ENCODE peak calls at places on chromosomes 11 and 22, in nine cellular contexts. R is AG04449, T is H9, S is thoracic aorta, C is psoas muscle, W is fibroblast of the aortic adventitia, D is fibroblast of pulmonary artery, B is A549, Q is kidney epithelial cell. J is an unnamed sample.

GRCh38 chr22:41976070-41976901 is 7.0 kb downstream of the SEPTIN3 start:
- DNase-seq in R (no peak), T (no peak), S (no peak), C (peak), W (no peak), D (no peak), B (no peak), Q (no peak), J (peak)

GRCh38 chr11:72111803-72112540 is 523 bp downstream of the ANAPC15 start:
- DNase-seq in R (peak), T (peak), S (peak), C (peak), W (peak), D (peak), B (peak), Q (peak), J (peak)

GRCh38 chr11:132093861-132094260 is 723.4 kb downstream of the NTM start:
- DNase-seq in R (no peak), T (no peak), S (no peak), C (no peak), W (no peak), D (no peak), B (no peak), Q (no peak), J (no peak)

GRCh38 chr22:35528967-35529366 is 11.7 kb upstream of the RASD2 start:
- DNase-seq in R (no peak), T (no peak), S (no peak), C (no peak), W (no peak), D (no peak), B (no peak), Q (no peak), J (no peak)

GRCh38 chr11:96260067-96260511 is 82.9 kb downstream of the MAML2 start:
- DNase-seq in R (no peak), T (no peak), S (no peak), C (no peak), W (no peak), D (no peak), B (no peak), Q (no peak), J (no peak)

GRCh38 chr22:19665784-19666662 is 48.3 kb upstream of the SEPTIN5 start:
- DNase-seq in R (no peak), T (no peak), S (no peak), C (no peak), W (no peak), D (no peak), B (no peak), Q (no peak), J (no peak)

GRCh38 chr11:58905716-58906547 is 33.4 kb upstream of the GLYATL1 start:
- DNase-seq in R (peak), T (peak), S (no peak), C (peak), W (peak), D (peak), B (peak), Q (peak), J (peak)

GRCh38 chr11:131987703-131988102 is 617.3 kb downstream of the NTM start:
- DNase-seq in R (no peak), T (no peak), S (no peak), C (no peak), W (no peak), D (no peak), B (no peak), Q (no peak), J (no peak)

GRCh38 chr11:46601129-46601528 is 7.3 kb upstream of the AMBRA1 start:
- DNase-seq in R (no peak), T (no peak), S (no peak), C (no peak), W (peak), D (no peak), B (no peak), Q (no peak), J (no peak)

GRCh38 chr11:107591446-107592236 is 694 bp downstream of the ELMOD1 start:
- DNase-seq in R (no peak), T (peak), S (no peak), C (peak), W (no peak), D (no peak), B (no peak), Q (no peak), J (peak)

GRCh38 chr11:2175659-2176058 is 4.0 kb upstream of the TH start:
- DNase-seq in R (peak), T (no peak), S (no peak), C (no peak), W (no peak), D (peak), B (no peak), Q (peak), J (no peak)

GRCh38 chr11:126744699-126745098 is 255.9 kb downstream of the KIRREL3 start:
- DNase-seq in R (no peak), T (no peak), S (no peak), C (no peak), W (no peak), D (no peak), B (no peak), Q (no peak), J (no peak)

GRCh38 chr11:48093795-48094642 is 113.7 kb downstream of the PTPRJ start:
- DNase-seq in R (no peak), T (no peak), S (no peak), C (no peak), W (no peak), D (peak), B (no peak), Q (no peak), J (no peak)

GRCh38 chr22:27420817-27421361 is 380.7 kb downstream of the MN1 start:
- DNase-seq in R (peak), T (no peak), S (peak), C (peak), W (peak), D (peak), B (no peak), Q (peak), J (no peak)

GRCh38 chr11:98358551-98358950 is 662.2 kb upstream of the CNTN5 start:
- DNase-seq in R (no peak), T (no peak), S (no peak), C (no peak), W (no peak), D (no peak), B (no peak), Q (no peak), J (no peak)

GRCh38 chr11:73570415-73571114 is 27.3 kb downstream of the FAM168A start:
- DNase-seq in R (no peak), T (no peak), S (no peak), C (no peak), W (peak), D (peak), B (peak), Q (peak), J (no peak)

GRCh38 chr11:69954756-69955155 is 123.4 kb upstream of the ANO1 start:
- DNase-seq in R (no peak), T (no peak), S (no peak), C (peak), W (no peak), D (no peak), B (no peak), Q (no peak), J (no peak)

GRCh38 chr11:22244986-22245592 is 52.2 kb downstream of the ANO5 start:
- DNase-seq in R (no peak), T (peak), S (no peak), C (peak), W (peak), D (peak), B (peak), Q (peak), J (peak)

GRCh38 chr11:78074756-78075155 is 4.9 kb downstream of the NDUFC2 start:
- DNase-seq in R (no peak), T (no peak), S (no peak), C (no peak), W (no peak), D (no peak), B (no peak), Q (no peak), J (no peak)

GRCh38 chr11:7690648-7691047 is 15.6 kb downstream of the OVCH2 start:
- DNase-seq in R (no peak), T (no peak), S (no peak), C (no peak), W (peak), D (no peak), B (no peak), Q (no peak), J (no peak)

GRCh38 chr22:43408009-43408408 is 3.8 kb upstream of the MPPED1 start:
- DNase-seq in R (no peak), T (no peak), S (no peak), C (no peak), W (no peak), D (no peak), B (no peak), Q (no peak), J (no peak)

GRCh38 chr11:102158151-102158734 is 48.0 kb downstream of the YAP1 start:
- DNase-seq in R (no peak), T (no peak), S (no peak), C (no peak), W (no peak), D (no peak), B (no peak), Q (no peak), J (no peak)

GRCh38 chr22:31538815-31539214 is 42.5 kb downstream of the SFI1 start:
- DNase-seq in R (no peak), T (no peak), S (no peak), C (no peak), W (no peak), D (no peak), B (no peak), Q (no peak), J (no peak)

GRCh38 chr11:62508336-62509058 is 38.1 kb downstream of the AHNAK start:
- DNase-seq in R (peak), T (peak), S (no peak), C (peak), W (peak), D (peak), B (peak), Q (peak), J (peak)

GRCh38 chr11:111512296-111513239 is at the start of gene BTG4:
- DNase-seq in R (no peak), T (peak), S (no peak), C (no peak), W (no peak), D (no peak), B (peak), Q (no peak), J (peak)
- TF ChIP-seq CTCF in R (no peak), T (peak), S (no peak), C (no peak), W (no peak), D (no peak), B (peak), Q (no peak), J (no peak)

GRCh38 chr22:37549704-37550059 is 10.6 kb upstream of the CDC42EP1 start:
- DNase-seq in R (no peak), T (no peak), S (no peak), C (no peak), W (peak), D (peak), B (no peak), Q (no peak), J (no peak)

GRCh38 chr22:37544955-37545702 is 15.2 kb upstream of the CDC42EP1 start:
- DNase-seq in R (no peak), T (peak), S (no peak), C (no peak), W (peak), D (peak), B (peak), Q (no peak), J (peak)

GRCh38 chr22:37545703-37546435 is 14.4 kb upstream of the CDC42EP1 start:
- DNase-seq in R (peak), T (peak), S (peak), C (peak), W (peak), D (peak), B (peak), Q (no peak), J (peak)

GRCh38 chr22:37547249-37547741 is 13.0 kb upstream of the CDC42EP1 start:
- DNase-seq in R (no peak), T (no peak), S (no peak), C (no peak), W (peak), D (no peak), B (no peak), Q (no peak), J (no peak)

DNA sequence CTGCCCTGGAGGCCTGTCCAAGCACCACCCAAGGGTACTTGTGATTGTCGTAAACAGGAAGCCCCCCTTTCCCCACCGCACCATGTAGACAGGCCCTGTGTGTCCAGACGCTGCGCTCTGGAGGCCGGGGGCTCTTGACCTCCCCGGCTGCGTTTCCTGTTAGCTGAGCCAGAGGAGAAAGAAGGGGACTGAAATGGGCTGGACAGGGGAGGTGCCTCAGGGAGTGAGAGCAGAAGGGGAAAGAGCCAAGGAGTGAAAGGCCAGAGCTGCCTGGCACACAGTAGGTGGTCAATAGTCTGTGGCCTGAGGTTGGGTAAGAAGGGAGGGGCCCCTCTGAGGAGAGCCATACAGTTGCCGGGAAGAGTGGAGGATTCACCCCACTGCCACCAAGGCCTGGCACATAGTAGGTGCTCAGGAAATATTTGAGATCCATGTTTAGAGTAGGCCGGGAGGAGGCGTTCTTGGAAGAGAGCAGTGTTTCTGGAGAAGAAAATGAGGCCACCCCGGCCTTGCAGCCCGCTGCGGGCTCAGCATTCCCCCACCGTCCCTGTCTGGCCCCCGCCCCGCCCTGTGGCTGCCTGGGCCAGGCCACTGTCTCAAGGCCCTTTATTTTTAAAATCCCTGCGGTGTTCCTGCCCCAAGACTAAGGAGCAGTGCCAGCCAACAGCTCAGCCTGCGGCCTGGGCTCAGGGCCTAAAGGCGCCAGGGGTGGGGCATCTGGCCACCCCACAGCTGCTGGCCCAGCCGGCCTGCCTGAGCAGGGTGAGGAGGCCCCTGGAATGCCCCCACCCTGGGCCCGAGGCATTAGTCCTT is 13.6 kb upstream of the CDC42EP1 start:
- DNase-seq in R (no peak), T (peak), S (no peak), C (peak), W (peak), D (peak), B (no peak), Q (no peak), J (no peak)
- TF ChIP-seq CTCF in R (no peak), T (no peak), S (no peak), C (no peak), W (peak), D (peak), B (no peak), Q (no peak), J (no peak)

DNA sequence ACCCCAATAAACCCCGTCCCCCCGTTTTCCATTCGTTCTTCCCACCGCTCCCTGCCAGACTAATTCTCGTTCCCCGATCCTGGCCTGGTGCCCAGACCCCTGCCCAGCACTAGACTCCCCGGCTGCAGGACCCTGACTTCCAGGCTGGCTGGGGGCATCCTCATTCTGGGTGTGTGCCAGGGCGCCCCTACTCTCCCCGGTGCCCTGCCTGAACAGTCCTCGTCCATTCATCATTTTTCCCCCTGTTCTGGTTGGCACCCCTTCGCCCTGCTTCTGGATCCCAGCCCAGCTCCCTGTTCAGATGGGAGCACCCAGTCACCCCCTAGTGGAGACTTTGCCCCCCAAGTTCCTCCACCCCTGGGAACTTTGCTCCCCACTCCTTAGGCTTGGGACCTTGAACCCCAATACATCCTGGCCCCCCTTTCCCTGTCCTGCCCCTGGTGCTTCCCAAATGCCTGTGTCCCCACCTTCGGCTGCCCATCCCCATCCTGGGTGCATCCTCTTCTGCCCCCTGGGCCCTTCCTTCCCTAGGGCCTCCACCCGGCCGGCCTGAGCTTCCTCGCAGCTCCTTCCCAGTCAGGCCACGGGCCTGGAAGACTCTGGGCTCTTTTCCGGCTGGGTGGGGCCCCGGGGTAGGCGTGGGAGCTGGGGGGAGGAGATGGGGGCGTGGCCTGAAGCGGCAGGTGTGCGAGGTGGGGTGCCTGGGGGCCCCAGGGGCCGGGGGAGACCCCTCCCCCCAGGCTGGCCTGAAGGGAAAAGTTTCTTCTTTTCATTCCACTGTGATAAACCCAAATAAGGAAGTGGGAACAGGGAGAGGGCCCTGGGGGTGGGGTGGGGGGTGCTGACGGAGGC is 882 bp downstream of the PLCB3 start:
- DNase-seq in R (no peak), T (no peak), S (no peak), C (peak), W (no peak), D (no peak), B (no peak), Q (no peak), J (no peak)
- TF ChIP-seq CTCF in R (peak), T (peak), S (peak), C (no peak), W (peak), D (peak), B (peak), Q (peak), J (peak)

DNA sequence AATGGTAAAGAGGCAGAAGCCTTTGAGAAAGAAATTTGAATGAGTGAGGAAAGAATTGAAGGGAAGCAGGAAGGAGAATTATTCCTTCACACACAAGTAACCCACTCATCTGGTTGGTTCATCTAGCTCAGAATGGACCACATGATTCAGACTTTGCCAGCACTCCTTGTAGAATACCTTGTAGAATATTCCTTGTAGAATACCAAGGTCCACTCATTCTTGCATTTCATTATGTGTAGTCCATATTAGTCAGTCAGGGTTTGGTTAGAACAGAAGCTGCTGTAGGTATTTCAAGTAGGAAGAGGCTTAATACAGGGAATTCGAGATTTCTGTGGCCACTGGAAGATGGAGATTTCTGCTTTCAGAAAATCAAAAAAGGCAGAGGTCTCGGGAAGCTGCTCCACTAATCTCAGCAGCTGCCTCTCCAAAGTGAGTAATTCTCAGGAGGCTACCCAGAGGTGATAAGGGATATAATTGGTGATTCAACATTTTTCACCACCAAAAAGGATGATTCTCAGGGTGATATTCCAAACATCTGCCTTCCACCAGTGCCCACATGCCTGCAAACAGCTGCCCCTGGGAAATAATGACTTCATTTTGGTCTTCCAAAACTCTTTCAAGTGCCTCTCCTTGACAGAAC is 329.2 kb downstream of the TMEM135 start:
- DNase-seq in R (no peak), T (no peak), S (no peak), C (no peak), W (peak), D (no peak), B (no peak), Q (no peak), J (no peak)
- TF ChIP-seq CTCF in R (no peak), T (no peak), S (no peak), C (no peak), W (no peak), D (no peak), B (no peak), Q (no peak), J (no peak)

GRCh38 chr11:75918295-75918694 is 103.3 kb downstream of the UVRAG start:
- DNase-seq in R (no peak), T (no peak), S (no peak), C (no peak), W (no peak), D (no peak), B (no peak), Q (no peak), J (no peak)
- TF ChIP-seq CTCF in R (no peak), T (no peak), S (no peak), C (no peak), W (no peak), D (no peak), B (no peak), Q (no peak), J (no peak)

J was measured in neural crest cell.